ENCODE peak calls at places on chromosome X, in eight cellular contexts. V is tibial nerve, L is mucosa of descending colon, E is psoas muscle, Y is BE2C, S is heart right ventricle, K is Peyer's patch, I is adipocyte. J is an unnamed sample.

GRCh38 chrX:108036298-108036973 is 8.4 kb upstream of the VSIG1 start:
- DNase-seq in V (no peak), L (no peak), E (no peak), Y (no peak), S (no peak), K (no peak), I (peak; percentile 44), J (no peak)

GRCh38 chrX:23398570-23398969 is 63.9 kb downstream of the PTCHD1 start:
- DNase-seq in V (no peak), L (no peak), E (no peak), Y (no peak), S (no peak), K (no peak), I (no peak), J (no peak)

GRCh38 chrX:103628386-103629290 is at the start of gene TCEAL1:
- DNase-seq in V (peak; percentile 60), L (peak; percentile 82), E (peak; percentile 81), Y (peak; percentile 52), S (peak; percentile 52), K (peak; percentile 88), I (peak; percentile 62), J (peak; percentile 67)

GRCh38 chrX:46803140-46803539 is 33.7 kb upstream of the RP2 start:
- DNase-seq in V (no peak), L (no peak), E (no peak), Y (no peak), S (no peak), K (no peak), I (no peak), J (no peak)

GRCh38 chrX:50068893-50069292 is 131.9 kb downstream of the AKAP4 start:
- DNase-seq in V (no peak), L (no peak), E (no peak), Y (no peak), S (no peak), K (no peak), I (no peak), J (no peak)

GRCh38 chrX:32966956-32967355 is 244.4 kb downstream of the DMD start:
- DNase-seq in V (no peak), L (no peak), E (no peak), Y (no peak), S (no peak), K (no peak), I (no peak), J (no peak)

GRCh38 chrX:128714425-128714824 is 662.2 kb upstream of the ACTRT1 start:
- DNase-seq in V (no peak), L (no peak), E (no peak), Y (no peak), S (no peak), K (no peak), I (no peak), J (no peak)

GRCh38 chrX:112731793-112732192 is 52.1 kb upstream of the LHFPL1 start:
- DNase-seq in V (no peak), L (no peak), E (no peak), Y (no peak), S (no peak), K (no peak), I (peak; percentile 64), J (no peak)

GRCh38 chrX:134406230-134406794 is 53.7 kb upstream of the HPRT1 start:
- DNase-seq in V (no peak), L (no peak), E (no peak), Y (peak; percentile 30), S (no peak), K (no peak), I (no peak), J (no peak)

GRCh38 chrX:31931225-31931624 is 859.4 kb upstream of the FTHL17 start:
- DNase-seq in V (no peak), L (no peak), E (no peak), Y (no peak), S (no peak), K (no peak), I (peak; percentile 0), J (no peak)

GRCh38 chrX:94302446-94302845 is 628.4 kb downstream of the FAM133A start:
- DNase-seq in V (no peak), L (no peak), E (no peak), Y (no peak), S (no peak), K (no peak), I (no peak), J (no peak)

GRCh38 chrX:40855411-40855810 is 120.1 kb upstream of the MED14 start:
- DNase-seq in V (no peak), L (no peak), E (no peak), Y (peak; percentile 41), S (no peak), K (no peak), I (peak; percentile 54), J (no peak)

GRCh38 chrX:103360092-103360491 is 3.8 kb downstream of the TCEAL9 start:
- DNase-seq in V (no peak), L (no peak), E (no peak), Y (peak; percentile 57), S (no peak), K (no peak), I (no peak), J (no peak)

GRCh38 chrX:66489339-66489738 is 149.5 kb downstream of the EDA2R start:
- DNase-seq in V (no peak), L (no peak), E (peak; percentile 20), Y (no peak), S (no peak), K (no peak), I (no peak), J (no peak)

GRCh38 chrX:129013574-129013973 is 509.7 kb downstream of the SMARCA1 start:
- DNase-seq in V (no peak), L (no peak), E (no peak), Y (no peak), S (no peak), K (no peak), I (no peak), J (no peak)

GRCh38 chrX:67544281-67544680 is 460 bp downstream of the AR start:
- DNase-seq in V (no peak), L (peak; percentile 36), E (peak; percentile 66), Y (no peak), S (peak; percentile 6), K (no peak), I (peak; percentile 36), J (peak; percentile 21)

GRCh38 chrX:2242326-2242725 is 258.4 kb downstream of the DHRSX start:
- DNase-seq in V (no peak), L (no peak), E (no peak), Y (no peak), S (no peak), K (no peak), I (no peak), J (no peak)

GRCh38 chrX:124239911-124240310 is 92.5 kb upstream of the TEX13D start:
- DNase-seq in V (no peak), L (no peak), E (no peak), Y (no peak), S (no peak), K (no peak), I (no peak), J (no peak)

GRCh38 chrX:24498975-24499374 is 33.9 kb downstream of the PDK3 start:
- DNase-seq in V (no peak), L (no peak), E (no peak), Y (no peak), S (no peak), K (no peak), I (peak; percentile 54), J (no peak)

GRCh38 chrX:48835524-48836329 is at the start of gene PCSK1N:
- DNase-seq in V (no peak), L (no peak), E (no peak), Y (peak; percentile 78), S (no peak), K (no peak), I (no peak), J (no peak)

DNA sequence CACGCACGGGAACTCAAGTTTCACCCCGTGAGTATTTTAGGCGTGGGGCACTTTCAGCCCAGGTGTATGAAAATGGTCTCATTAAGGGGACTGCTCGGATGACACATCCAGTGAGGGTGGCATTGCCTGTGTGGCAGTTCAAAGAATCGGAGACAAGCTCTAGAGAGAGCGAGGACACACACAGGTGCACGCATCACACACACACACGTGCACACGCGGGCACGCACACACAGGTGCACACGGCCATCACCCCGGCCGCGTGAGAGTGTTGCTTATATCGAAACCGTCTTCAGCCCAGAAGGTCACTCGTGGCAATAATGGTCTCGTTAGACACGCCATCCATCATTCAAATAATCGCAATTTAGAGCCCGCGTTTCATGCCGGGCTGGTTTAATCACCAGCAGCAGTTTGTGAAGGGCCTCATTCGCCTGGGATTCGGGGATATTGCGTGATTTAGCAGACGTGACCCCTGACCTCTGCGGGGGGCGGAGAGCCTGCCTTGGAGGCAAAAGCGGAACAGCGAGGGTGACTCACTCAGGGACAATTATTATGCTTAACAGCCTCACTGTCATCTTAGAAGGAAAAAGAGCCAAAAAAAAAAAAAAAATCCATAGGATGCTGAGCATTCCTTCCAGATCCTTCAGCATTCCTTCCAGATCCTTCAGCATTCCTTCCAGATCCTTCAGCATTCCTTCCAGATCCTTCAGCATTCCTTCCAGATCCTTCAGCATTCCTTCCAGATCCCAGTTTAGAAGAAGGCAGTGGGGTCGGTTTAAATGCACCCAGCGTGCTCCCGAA is 89.4 kb upstream of the PPP2R3B start:
- DNase-seq in V (no peak), L (no peak), E (no peak), Y (no peak), S (no peak), K (no peak), I (peak; percentile 61), J (no peak)
- H3K4me3 ChIP-seq in V (no peak overlapping the region), L (no peak overlapping the region), E (no peak overlapping the region), Y (no peak overlapping the region), S (no peak overlapping the region), K (no peak overlapping the region), I (no peak overlapping the region), J (no peak overlapping the region)

DNA sequence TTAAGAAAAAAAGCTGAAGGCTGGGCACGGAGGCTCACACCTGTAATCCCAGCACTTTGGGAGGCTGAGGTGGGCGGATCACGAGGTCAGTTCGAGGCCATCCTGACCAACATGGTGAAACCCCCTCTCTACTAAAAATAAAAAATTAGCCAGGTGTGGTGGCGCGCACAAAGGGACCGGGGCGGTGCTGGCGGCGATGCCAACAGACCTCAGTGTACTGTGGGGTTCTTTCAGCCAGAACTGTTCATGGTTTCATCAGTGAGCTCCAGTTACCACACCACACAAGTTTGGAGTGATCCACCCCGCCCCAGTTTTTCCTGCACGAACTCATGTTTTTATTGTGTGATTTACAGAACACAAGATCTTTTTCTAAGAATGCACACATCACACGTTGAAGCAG is 21.2 kb upstream of the IRAK1 start:
- DNase-seq in V (no peak), L (no peak), E (no peak), Y (no peak), S (no peak), K (no peak), I (no peak), J (no peak)
- H3K4me1 ChIP-seq in V (peaks cover 3% of the 10 kb centered on the region), L (no peaks in the 10 kb centered on the region), E (peaks cover 48% of the 10 kb centered on the region), Y (no peaks in the 10 kb centered on the region), S (peaks cover 56% of the 10 kb centered on the region), K (no peaks in the 10 kb centered on the region), I (peaks cover 57% of the 10 kb centered on the region), J (no peaks in the 10 kb centered on the region)

DNA sequence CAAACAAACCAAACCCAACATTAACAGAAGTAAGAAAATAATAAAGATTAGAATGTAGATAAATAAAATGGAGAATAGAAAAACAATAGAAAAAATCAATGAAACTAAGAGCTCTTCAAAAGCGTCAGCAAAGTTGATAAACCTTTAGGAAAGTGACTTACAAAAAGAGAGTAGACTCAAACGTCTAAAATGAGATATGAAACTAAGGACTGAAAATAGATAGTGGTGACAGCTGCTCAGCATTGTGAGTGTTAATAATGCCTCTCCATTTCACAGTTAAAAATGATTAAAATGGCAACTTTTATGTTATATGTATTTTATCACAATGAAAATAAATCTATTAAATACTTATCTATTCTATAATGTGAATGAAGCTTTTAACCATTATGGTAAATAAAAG is 125.7 kb upstream of the CPXCR1 start:
- DNase-seq in V (no peak), L (no peak), E (no peak), Y (no peak), S (no peak), K (no peak), I (no peak), J (no peak)
- H3K4me3 ChIP-seq in V (no peak overlapping the region), L (no peak overlapping the region), E (no peak overlapping the region), Y (no peak overlapping the region), S (no peak overlapping the region), K (no peak overlapping the region), I (no peak overlapping the region), J (no peak overlapping the region)

GRCh38 chrX:110284159-110284558 is 33.7 kb downstream of the AMMECR1 start:
- DNase-seq in V (no peak), L (no peak), E (no peak), Y (no peak), S (no peak), K (no peak), I (peak; percentile 61), J (no peak)
- H3K4me1 ChIP-seq in V (no peaks in the 10 kb centered on the region), L (no peaks in the 10 kb centered on the region), E (no peaks in the 10 kb centered on the region), Y (no peaks in the 10 kb centered on the region), S (no peaks in the 10 kb centered on the region), K (no peaks in the 10 kb centered on the region), I (peaks cover 45% of the 10 kb centered on the region), J (no peaks in the 10 kb centered on the region)